ENCODE peak calls at places on chromosomes 5 and 9, in four cellular contexts. M, C, S and L are unnamed samples. For H4K20me1, the result is how much of the 10 kb centered on the place peaks cover.

GRCh38 chr9:5455181-5455580 is 4.8 kb downstream of the CD274 start:
- DNase-seq in M (no peak), C (no peak), S (peak), L (no peak)

GRCh38 chr9:26811106-26811505 is 81.5 kb downstream of the CAAP1 start:
- DNase-seq in M (no peak), C (no peak), S (peak), L (no peak)

GRCh38 chr9:121326924-121327613 is 43.0 kb downstream of the STOM start:
- DNase-seq in M (no peak), C (no peak), S (no peak), L (no peak)

GRCh38 chr5:102532126-102532525 is 33.3 kb upstream of the SLCO6A1 start:
- DNase-seq in M (no peak), C (no peak), S (peak), L (no peak)

GRCh38 chr5:35780236-35780635 is 76.5 kb upstream of the IL7R start:
- DNase-seq in M (no peak), C (no peak), S (no peak), L (no peak)

GRCh38 chr5:146662229-146662628 is 146.2 kb upstream of the GPR151 start:
- DNase-seq in M (no peak), C (peak), S (no peak), L (no peak)

GRCh38 chr9:14037331-14037730 is 276.6 kb downstream of the NFIB start:
- DNase-seq in M (no peak), C (no peak), S (no peak), L (no peak)

GRCh38 chr5:81749562-81750307 is 1.2 kb downstream of the SSBP2 start:
- DNase-seq in M (peak), C (peak), S (peak), L (peak)

GRCh38 chr9:37262410-37262809 is 142.0 kb downstream of the ZCCHC7 start:
- DNase-seq in M (peak), C (no peak), S (peak), L (peak)

GRCh38 chr5:138339086-138339456 is 1.0 kb downstream of the FAM53C start:
- DNase-seq in M (peak), C (no peak), S (peak), L (peak)

GRCh38 chr9:21754741-21755140 is 47.7 kb upstream of the MTAP start:
- DNase-seq in M (no peak), C (no peak), S (no peak), L (no peak)
- H4K20me1 ChIP-seq in M (under half), C (under half), S (under half), L (under half)

GRCh38 chr9:2023532-2023931 is 8.4 kb downstream of the SMARCA2 start:
- DNase-seq in M (no peak), C (no peak), S (no peak), L (no peak)
- H4K20me1 ChIP-seq in M (under half), C (under half), S (under half), L (under half)

DNA sequence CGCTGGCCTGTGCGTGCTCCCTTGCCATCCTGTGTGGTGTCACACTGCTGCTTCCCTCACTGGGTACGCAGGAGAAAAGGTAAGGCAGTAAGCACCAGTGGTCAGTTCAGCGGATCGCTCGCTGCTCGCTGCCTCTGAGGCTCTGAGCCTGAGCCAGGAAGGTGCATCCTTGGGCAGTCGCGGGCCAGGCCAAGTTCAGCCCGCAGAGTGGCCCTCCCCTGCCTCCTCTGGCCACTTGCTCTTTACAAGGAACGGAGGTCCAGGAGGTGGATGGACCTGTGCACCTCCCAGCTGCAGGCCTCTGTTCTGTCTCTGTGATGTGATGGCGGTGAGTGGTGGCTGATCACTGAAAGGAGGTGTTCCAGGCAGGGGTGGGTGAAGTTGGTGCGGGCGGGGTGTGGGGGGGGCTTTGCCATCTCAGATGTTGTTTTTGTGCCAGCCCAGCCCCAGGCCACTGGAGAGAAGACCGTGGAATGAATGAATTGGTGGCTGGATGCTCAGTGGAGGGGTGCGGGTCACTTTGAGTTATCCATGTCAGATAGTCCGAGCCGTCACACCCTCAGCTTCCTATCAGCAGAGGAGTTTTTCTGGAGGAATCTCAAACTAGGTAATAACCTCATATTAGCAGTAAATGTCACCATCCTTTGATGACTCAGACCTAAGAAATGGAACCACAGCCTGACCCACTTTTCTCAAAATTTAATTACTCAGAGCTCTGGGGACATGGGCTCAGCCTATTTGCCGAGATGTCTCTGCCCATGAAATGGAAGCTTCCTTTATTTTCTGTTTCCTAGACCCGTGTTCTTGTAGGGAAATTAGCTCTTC is 7.3 kb downstream of the COL5A1 start:
- DNase-seq in M (no peak), C (no peak), S (peak), L (no peak)
- H4K20me1 ChIP-seq in M (under half), C (under half), S (under half), L (half or more)

GRCh38 chr9:133863193-133863592 is 125.0 kb upstream of the SARDH start:
- DNase-seq in M (no peak), C (no peak), S (no peak), L (no peak)
- H4K20me1 ChIP-seq in M (under half), C (under half), S (under half), L (under half)

GRCh38 chr5:872301-872700 is 20.3 kb downstream of the BRD9 start:
- DNase-seq in M (no peak), C (no peak), S (no peak), L (no peak)

GRCh38 chr5:870973-871372 is 20.2 kb upstream of the ZDHHC11 start:
- DNase-seq in M (no peak), C (no peak), S (no peak), L (no peak)

GRCh38 chr5:871596-872298 is 20.9 kb downstream of the BRD9 start:
- DNase-seq in M (no peak), C (no peak), S (no peak), L (no peak)

GRCh38 chr5:875931-876330 is 16.7 kb downstream of the BRD9 start:
- DNase-seq in M (no peak), C (no peak), S (no peak), L (no peak)

GRCh38 chr5:873328-873727 is 19.3 kb downstream of the BRD9 start:
- DNase-seq in M (no peak), C (no peak), S (no peak), L (no peak)
- H4K20me1 ChIP-seq in M (under half), C (under half), S (under half), L (under half)

DNA sequence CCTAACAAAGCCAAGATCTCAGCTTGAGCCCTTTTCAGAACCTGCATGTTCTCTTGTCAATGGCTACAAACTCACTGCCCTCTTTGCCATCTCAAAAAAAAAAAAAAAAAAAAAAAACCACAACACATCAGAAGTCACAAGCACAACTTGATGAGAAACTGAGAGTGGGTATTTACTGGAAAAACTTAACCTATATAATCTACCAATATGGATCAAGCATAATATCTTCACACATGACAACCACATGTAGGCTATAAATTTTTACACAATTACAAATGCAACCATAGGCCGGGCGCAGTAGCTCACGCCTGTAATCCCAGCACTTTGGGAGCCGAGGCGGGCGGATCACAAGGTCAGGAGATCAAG is 9.0 kb downstream of the MTMR12 start:
- DNase-seq in M (no peak), C (no peak), S (no peak), L (no peak)
- H4K20me1 ChIP-seq in M (under half), C (under half), S (under half), L (under half)

GRCh38 chr5:178212241-178213002 is 8.1 kb downstream of the HNRNPAB start:
- DNase-seq in M (no peak), C (no peak), S (no peak), L (no peak)
- H4K20me1 ChIP-seq in M (half or more), C (under half), S (under half), L (under half)

DNA sequence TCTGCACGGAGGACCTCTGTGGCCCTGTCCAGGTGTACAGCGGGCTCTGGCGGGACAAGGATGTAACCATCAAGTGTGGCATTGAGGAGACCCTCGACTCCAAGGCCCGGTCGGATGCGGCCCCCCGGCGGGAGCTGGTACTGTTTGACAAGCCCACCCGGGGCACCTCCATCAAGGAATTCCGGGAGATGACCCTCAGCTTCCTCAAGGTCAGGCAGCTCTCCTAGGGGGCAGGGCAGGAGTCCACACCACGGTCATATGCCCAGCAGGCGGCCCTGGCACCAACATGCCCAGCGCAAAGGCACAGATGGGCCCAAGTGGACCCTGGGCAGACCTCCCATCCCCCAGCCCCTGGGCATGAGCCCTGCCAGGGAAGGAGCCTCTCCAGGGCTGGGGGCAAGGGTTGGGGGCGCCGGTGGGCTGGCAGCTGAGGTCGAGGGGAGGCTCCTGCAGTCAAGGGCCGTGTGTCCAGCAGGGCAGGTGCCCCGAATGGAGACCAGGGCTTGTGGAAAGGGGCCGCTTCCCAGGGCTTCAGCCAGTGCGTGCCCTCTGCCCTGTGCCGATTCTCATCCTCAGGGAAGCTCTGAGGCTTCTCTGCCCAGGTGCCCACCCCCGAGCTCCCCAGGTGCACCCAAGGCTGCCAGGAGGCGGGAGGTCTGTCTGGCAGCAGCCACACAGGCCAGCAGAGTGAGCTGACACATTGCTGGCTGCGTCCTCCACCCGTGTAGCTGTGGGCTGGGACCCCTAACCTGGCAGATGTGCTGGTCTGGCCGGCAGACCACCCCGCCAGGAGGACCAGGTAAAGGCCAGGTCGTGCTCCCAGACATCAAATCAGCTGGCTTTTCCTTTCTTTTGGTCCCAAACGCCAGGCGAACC is 10.0 kb downstream of the DIPK1B start:
- DNase-seq in M (no peak), C (no peak), S (no peak), L (no peak)
- H4K20me1 ChIP-seq in M (half or more), C (under half), S (under half), L (half or more)

DNA sequence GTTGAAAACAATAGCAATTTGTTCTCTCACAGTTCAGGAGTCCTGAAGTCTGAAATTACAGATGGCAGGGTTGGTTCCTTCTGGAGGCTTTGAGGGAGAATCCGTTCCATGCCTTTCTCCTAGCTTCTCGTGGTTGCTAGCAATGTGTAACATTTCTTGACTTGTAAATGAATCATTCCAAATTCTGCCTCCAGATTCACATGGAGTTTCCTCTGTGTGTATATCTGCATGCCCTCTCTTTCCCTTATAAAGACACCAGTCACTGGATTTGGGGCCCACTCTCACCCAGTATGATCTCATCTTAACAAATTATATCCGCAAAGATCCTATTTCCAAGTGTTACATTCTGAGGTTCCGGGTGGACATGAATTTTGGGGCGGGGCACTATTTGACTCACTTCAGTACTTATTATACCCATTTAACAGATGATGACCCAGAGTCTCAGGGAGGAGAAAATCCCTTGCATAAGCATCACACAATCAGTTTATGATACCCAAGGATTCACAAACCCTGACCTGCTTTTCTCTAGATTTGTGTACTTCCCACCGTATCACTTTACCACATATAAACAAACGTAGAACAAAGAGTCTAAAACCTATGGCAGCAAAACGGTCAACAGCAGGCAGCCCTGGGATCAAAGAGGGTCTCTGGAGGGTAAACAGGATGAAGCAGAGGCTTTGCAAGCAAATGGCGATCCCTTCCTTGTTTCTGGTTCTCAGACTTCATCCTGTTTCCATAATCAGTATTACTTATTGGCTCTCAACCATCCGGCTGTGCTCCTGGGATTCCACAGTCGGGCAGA is 93.7 kb downstream of the C9orf152 start:
- DNase-seq in M (no peak), C (no peak), S (peak), L (no peak)
- H4K20me1 ChIP-seq in M (under half), C (under half), S (under half), L (under half)